ENCODE peak calls at places on chromosomes 12 and 14, in nine cellular contexts. K, T, U, A, V, Y, G, B and C are unnamed samples.

GRCh38 chr14:95765016-95765415 is 51.1 kb upstream of the TCL1A start:
- DNase-seq in K (no peak), B (no peak), U (no peak), A (no peak), V (no peak), T (no peak), Y (no peak), G (no peak), C (no peak)

GRCh38 chr12:12349711-12350665 is at the start of gene MANSC1:
- DNase-seq in A (no peak), V (peak), T (no peak), G (peak), B (peak), Y (peak), U (no peak), K (peak), C (no peak)

GRCh38 chr14:74955229-74955999 is at the start of gene PGF:
- DNase-seq in Y (no peak), K (peak), U (peak), V (peak), G (peak), B (peak), A (no peak), T (peak), C (no peak)

GRCh38 chr12:133231001-133231400 is 4.7 kb downstream of the ANHX start:
- DNase-seq in T (no peak), A (no peak), V (no peak), U (no peak), B (no peak), Y (no peak), G (no peak), K (no peak), C (no peak)

GRCh38 chr12:91355150-91356006 is 172.8 kb upstream of the DCN start:
- DNase-seq in Y (peak), V (peak), A (no peak), B (peak), K (peak), G (peak), T (peak), U (peak), C (peak)

GRCh38 chr14:53002576-53002975 is 51.7 kb upstream of the FERMT2 start:
- DNase-seq in G (no peak), V (no peak), B (no peak), K (no peak), Y (no peak), T (no peak), A (no peak), U (no peak), C (no peak)

GRCh38 chr14:35534130-35534883 is at the start of gene INSM2:
- DNase-seq in Y (no peak), K (peak), G (no peak), V (no peak), T (no peak), A (no peak), U (no peak), B (no peak), C (no peak)

GRCh38 chr12:19186722-19187661 is 57.5 kb downstream of the PLEKHA5 start:
- DNase-seq in U (no peak), T (peak), B (no peak), G (peak), V (peak), Y (no peak), K (peak), A (no peak), C (peak)

GRCh38 chr12:84805474-84805858 is 107.1 kb downstream of the SLC6A15 start:
- DNase-seq in G (no peak), B (no peak), A (no peak), Y (no peak), K (no peak), U (no peak), T (no peak), V (no peak), C (no peak)

GRCh38 chr12:92899388-92900001 is 29.6 kb downstream of the EEA1 start:
- DNase-seq in U (peak), G (peak), V (peak), A (no peak), T (peak), Y (peak), K (peak), B (peak), C (peak)

GRCh38 chr12:111692575-111693210 is 6.8 kb downstream of the ACAD10 start:
- DNase-seq in U (no peak), V (no peak), G (no peak), A (no peak), K (peak), Y (no peak), B (no peak), T (peak), C (no peak)

GRCh38 chr12:113142886-113143329 is 6.6 kb upstream of the CFAP73 start:
- DNase-seq in G (no peak), K (no peak), A (no peak), U (no peak), B (no peak), T (no peak), Y (no peak), V (no peak), C (no peak)

GRCh38 chr12:81084848-81085350 is 7.0 kb downstream of the ACSS3 start:
- DNase-seq in K (no peak), U (no peak), B (no peak), V (peak), Y (no peak), T (no peak), G (no peak), A (no peak), C (no peak)
- H3K4me3 ChIP-seq in K (no peak), U (no peak), B (no peak), V (no peak), Y (no peak), T (no peak), G (no peak), A (no peak), C (no peak)

GRCh38 chr14:91882776-91883175 is 15.4 kb upstream of the TC2N start:
- DNase-seq in B (no peak), Y (no peak), U (no peak), A (no peak), V (no peak), K (no peak), G (no peak), T (no peak), C (no peak)

GRCh38 chr14:91885113-91885712 is 17.9 kb upstream of the TC2N start:
- DNase-seq in B (no peak), A (no peak), U (no peak), V (no peak), K (no peak), G (no peak), Y (no peak), T (no peak), C (no peak)

GRCh38 chr14:91884664-91885063 is 17.3 kb upstream of the TC2N start:
- DNase-seq in Y (no peak), T (no peak), U (no peak), V (no peak), K (no peak), B (no peak), A (no peak), G (no peak), C (no peak)

GRCh38 chr14:91883770-91884169 is 16.4 kb upstream of the TC2N start:
- DNase-seq in Y (peak), K (no peak), T (no peak), G (no peak), B (peak), V (peak), U (peak), A (no peak), C (no peak)

GRCh38 chr14:91882369-91882768 is 15.0 kb upstream of the TC2N start:
- DNase-seq in B (no peak), V (no peak), T (no peak), U (no peak), A (no peak), G (no peak), Y (no peak), K (no peak), C (no peak)
- TF ChIP-seq CTCF in B (no peak), V (no peak), T (no peak), U (no peak), A (no peak), G (no peak), Y (no peak), K (no peak), C (no peak)

GRCh38 chr14:31188744-31189143 is 18.8 kb downstream of the HECTD1 start:
- DNase-seq in V (no peak), B (no peak), A (no peak), U (no peak), T (no peak), Y (no peak), K (no peak), G (no peak), C (no peak)
- H3K4me3 ChIP-seq in V (no peak), B (no peak), A (no peak), U (no peak), T (no peak), Y (no peak), K (no peak), G (no peak), C (no peak)

GRCh38 chr14:56959869-56960268 is 149.6 kb upstream of the OTX2 start:
- DNase-seq in B (no peak), U (no peak), T (no peak), G (no peak), A (no peak), K (no peak), Y (no peak), V (no peak), C (no peak)

GRCh38 chr14:56949828-56950227 is 139.5 kb upstream of the OTX2 start:
- DNase-seq in Y (no peak), U (no peak), V (no peak), B (no peak), K (no peak), T (no peak), G (peak), A (no peak), C (no peak)

GRCh38 chr14:56952766-56953473 is 142.6 kb upstream of the OTX2 start:
- DNase-seq in G (no peak), T (no peak), B (no peak), U (no peak), A (no peak), K (no peak), Y (no peak), V (no peak), C (no peak)

GRCh38 chr14:56953884-56954283 is 143.6 kb upstream of the OTX2 start:
- DNase-seq in V (no peak), Y (no peak), A (no peak), G (no peak), B (no peak), U (no peak), T (no peak), K (peak), C (no peak)
- TF ChIP-seq CTCF in V (no peak), Y (no peak), A (no peak), G (no peak), B (no peak), U (no peak), T (no peak), K (peak), C (no peak)

GRCh38 chr12:71671311-71671710 is 7.2 kb downstream of the THAP2 start:
- DNase-seq in V (no peak), B (no peak), Y (no peak), K (no peak), A (no peak), U (no peak), G (no peak), T (no peak), C (no peak)

GRCh38 chr12:71666259-71666658 is 2.2 kb downstream of the THAP2 start:
- DNase-seq in B (no peak), K (no peak), U (no peak), T (no peak), Y (no peak), G (no peak), V (no peak), A (no peak), C (no peak)

DNA sequence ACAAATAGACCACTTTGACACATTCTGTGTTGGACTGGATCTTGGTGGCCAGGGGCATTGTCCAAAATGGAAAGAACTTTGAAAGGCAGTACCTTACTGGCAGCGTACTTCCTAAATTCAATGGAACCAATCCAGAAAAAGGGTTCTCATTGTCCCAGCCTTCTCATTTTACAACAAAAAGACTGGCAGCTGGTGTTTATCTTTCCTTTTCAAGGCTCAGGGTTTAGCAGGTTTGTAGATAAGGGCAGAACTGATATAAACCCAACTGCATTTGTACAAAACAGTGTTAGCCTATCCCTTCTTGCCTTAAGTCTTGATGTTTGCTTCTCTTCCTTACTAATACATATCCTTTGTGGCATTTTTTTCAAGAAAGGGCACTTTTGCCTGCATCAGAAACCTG is 7.7 kb downstream of the THAP2 start:
- DNase-seq in G (no peak), A (no peak), U (no peak), V (no peak), T (no peak), Y (no peak), K (no peak), B (no peak), C (no peak)
- H3K4me3 ChIP-seq in G (no peak), A (no peak), U (no peak), V (no peak), T (no peak), Y (no peak), K (no peak), B (no peak), C (no peak)

DNA sequence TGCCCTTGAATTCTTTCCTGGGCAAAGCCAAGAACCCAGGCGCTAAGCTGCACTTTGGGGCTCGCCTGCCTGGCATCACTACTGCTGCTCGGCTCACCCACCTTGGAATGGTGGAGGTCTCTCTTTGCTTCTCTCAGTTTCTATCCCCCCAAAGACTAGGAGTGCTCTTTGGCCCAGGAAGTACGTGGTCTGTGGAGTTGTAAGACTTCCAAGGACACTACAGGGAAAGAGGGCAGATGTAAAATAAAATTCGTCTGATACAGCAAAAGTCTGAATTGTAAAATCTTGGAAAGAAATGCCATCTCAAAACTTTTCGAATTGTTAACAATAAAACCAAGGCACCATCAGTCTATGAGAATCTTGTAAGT is 52.5 kb upstream of the MAP1LC3B2 start:
- DNase-seq in Y (no peak), G (no peak), V (no peak), U (no peak), A (no peak), T (no peak), K (no peak), B (no peak), C (no peak)
- TF ChIP-seq CTCF in Y (no peak), G (no peak), V (no peak), U (no peak), A (no peak), T (no peak), K (no peak), B (no peak), C (no peak)

GRCh38 chr14:104172349-104172748 is 34.0 kb downstream of the KIF26A start:
- DNase-seq in Y (no peak), G (no peak), B (no peak), U (no peak), T (no peak), A (no peak), K (no peak), V (no peak), C (no peak)
- H3K4me3 ChIP-seq in Y (no peak), G (no peak), B (no peak), U (no peak), T (no peak), A (no peak), K (no peak), V (no peak), C (no peak)

DNA sequence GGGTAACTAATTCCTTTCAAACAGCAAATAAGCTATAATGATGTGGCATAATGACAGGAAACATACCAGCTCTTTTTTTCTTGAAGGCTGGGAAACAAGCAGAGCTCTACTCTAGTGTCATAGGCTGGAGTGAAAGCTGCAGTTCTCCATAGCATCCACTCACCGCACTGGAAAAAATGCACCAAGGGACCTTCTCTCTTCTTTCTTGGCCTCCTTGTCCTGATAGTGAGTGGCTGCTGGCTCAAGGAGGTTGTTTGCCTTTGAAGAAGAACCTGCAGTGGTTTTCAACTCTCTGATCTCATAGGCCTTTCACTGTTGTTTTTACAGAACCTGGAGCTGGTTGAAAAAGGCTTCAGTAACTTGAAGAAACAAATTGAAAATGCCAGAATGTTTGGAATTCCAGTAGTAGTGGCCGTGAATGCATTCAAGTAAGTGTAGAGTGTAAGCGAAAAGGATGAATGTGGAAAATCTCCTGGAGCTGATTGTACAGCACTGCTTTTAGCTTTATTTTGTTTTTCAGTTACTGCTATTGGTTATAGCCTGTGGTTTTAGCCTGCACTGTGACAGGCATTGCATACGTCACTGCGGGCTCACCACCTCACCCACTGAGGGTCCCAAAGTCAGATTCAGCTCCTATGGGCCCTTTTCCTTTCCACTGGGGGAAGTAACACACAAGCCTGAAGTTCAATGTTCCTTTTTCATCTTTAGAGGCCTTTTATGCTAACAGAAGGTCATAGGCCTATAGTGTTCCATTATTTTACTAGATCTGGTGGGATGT is 17.2 kb upstream of the AKAP5 start:
- DNase-seq in U (no peak), B (no peak), Y (no peak), K (no peak), V (no peak), T (peak), A (no peak), G (no peak), C (no peak)
- TF ChIP-seq CTCF in U (no peak), B (no peak), Y (no peak), K (no peak), V (no peak), T (no peak), A (no peak), G (no peak), C (no peak)